ENCODE peak calls at places on chromosome 7, in four cellular contexts. G is H1, O is A549, E is HepG2. X is an unnamed sample.

GRCh38 chr7:157431173-157431950 is 94.6 kb downstream of the DNAJB6 start:
- DNase-seq in G (no peak), O (no peak), E (no peak), X (no peak)

GRCh38 chr7:69295971-69296370 is 302.3 kb upstream of the AUTS2 start:
- DNase-seq in G (no peak), O (no peak), E (no peak), X (no peak)

GRCh38 chr7:100793806-100794660 is 33.3 kb downstream of the EPHB4 start:
- DNase-seq in G (no peak), O (no peak), E (no peak), X (no peak)

GRCh38 chr7:74625446-74625845 is 32.1 kb upstream of the GTF2I start:
- DNase-seq in E (peak), O (peak), G (no peak), X (no peak)

GRCh38 chr7:74026406-74027123 is 1.4 kb upstream of the ELN start:
- DNase-seq in G (peak), E (peak), O (peak), X (no peak)

GRCh38 chr7:22427855-22428254 is 70.9 kb upstream of the RAPGEF5 start:
- DNase-seq in G (no peak), E (no peak), O (no peak), X (no peak)

GRCh38 chr7:150949971-150950491 is 28.1 kb downstream of the KCNH2 start:
- DNase-seq in E (no peak), G (no peak), O (no peak), X (no peak)

GRCh38 chr7:118699222-118699621 is 474.7 kb downstream of the ANKRD7 start:
- DNase-seq in G (no peak), O (no peak), E (no peak), X (no peak)

GRCh38 chr7:1210979-1211608 is 21.6 kb upstream of the UNCX start:
- DNase-seq in O (no peak), E (no peak), G (no peak), X (no peak)

GRCh38 chr7:150322833-150323681 is at the start of the genes ACTR3C and LRRC61:
- DNase-seq in G (peak), E (peak), O (no peak), X (no peak)

GRCh38 chr7:110446658-110447057 is 644.3 kb upstream of the LRRN3 start:
- DNase-seq in G (no peak), E (no peak), O (no peak), X (no peak)

GRCh38 chr7:7157177-7157886 is 25.0 kb upstream of the C1GALT1 start:
- DNase-seq in G (no peak), O (no peak), E (no peak), X (peak)

GRCh38 chr7:20407585-20408466 is 77.1 kb downstream of the ITGB8 start:
- DNase-seq in G (no peak), O (peak), E (no peak), X (no peak)

GRCh38 chr7:148982596-148983219 is 45.6 kb downstream of the PDIA4 start:
- DNase-seq in E (no peak), O (peak), G (no peak), X (no peak)

GRCh38 chr7:29265208-29265923 is 70.8 kb downstream of the CHN2 start:
- DNase-seq in G (no peak), O (no peak), E (no peak), X (no peak)

GRCh38 chr7:99010281-99010680 is 131.9 kb downstream of the TRRAP start:
- DNase-seq in O (no peak), E (no peak), G (no peak), X (no peak)

GRCh38 chr7:80974396-80975358 is 55.8 kb upstream of the SEMA3C start:
- DNase-seq in O (no peak), E (no peak), G (no peak), X (no peak)

GRCh38 chr7:55280031-55280454 is 85.1 kb upstream of the LANCL2 start:
- DNase-seq in G (peak), O (peak), E (peak), X (no peak)

GRCh38 chr7:30027065-30027456 is 559 bp upstream of the FKBP14 start:
- DNase-seq in G (no peak), O (peak), E (peak), X (peak)

GRCh38 chr7:108402865-108403264 is 53.4 kb downstream of the NRCAM start:
- DNase-seq in E (no peak), O (no peak), G (no peak), X (no peak)

GRCh38 chr7:131072505-131073091 is 255.1 kb upstream of the MKLN1 start:
- DNase-seq in E (no peak), G (no peak), O (peak), X (no peak)

GRCh38 chr7:130831817-130832481 is 97.9 kb upstream of the KLF14 start:
- DNase-seq in O (peak), E (peak), G (no peak), X (no peak)

DNA sequence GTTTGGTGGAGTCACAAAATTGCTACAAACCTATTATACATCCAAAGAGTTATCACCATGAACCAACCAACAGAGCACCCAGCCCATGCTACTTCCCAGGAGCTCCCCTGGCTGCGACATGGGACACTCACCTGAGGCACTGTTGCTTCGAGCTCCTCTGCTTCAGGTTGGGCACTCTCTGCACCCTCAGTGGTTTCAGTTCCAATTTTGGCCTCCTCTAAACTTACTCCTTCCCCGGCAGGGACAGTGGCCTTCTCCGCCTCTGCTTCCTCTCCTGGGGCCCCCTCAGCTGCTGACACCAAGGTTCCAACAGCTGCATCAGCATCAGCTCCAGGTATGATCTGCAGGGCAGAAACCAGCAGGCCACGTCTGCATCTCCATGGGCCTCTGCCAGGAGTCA is 120.4 kb upstream of the TARP start:
- DNase-seq in G (no peak), E (no peak), O (no peak), X (no peak)
- TF ChIP-seq MAX in G (no peak), E (no peak), O (no peak), X (no peak)

GRCh38 chr7:101843293-101844271 is 26.2 kb downstream of the CUX1 start:
- DNase-seq in G (no peak), O (no peak), E (no peak), X (no peak)

GRCh38 chr7:101841328-101841727 is 23.9 kb downstream of the CUX1 start:
- DNase-seq in G (no peak), E (no peak), O (no peak), X (no peak)

GRCh38 chr7:101846006-101846405 is 28.6 kb downstream of the CUX1 start:
- DNase-seq in O (no peak), G (no peak), E (no peak), X (no peak)

GRCh38 chr7:101848168-101848951 is 30.9 kb downstream of the CUX1 start:
- DNase-seq in O (no peak), E (no peak), G (no peak), X (no peak)

DNA sequence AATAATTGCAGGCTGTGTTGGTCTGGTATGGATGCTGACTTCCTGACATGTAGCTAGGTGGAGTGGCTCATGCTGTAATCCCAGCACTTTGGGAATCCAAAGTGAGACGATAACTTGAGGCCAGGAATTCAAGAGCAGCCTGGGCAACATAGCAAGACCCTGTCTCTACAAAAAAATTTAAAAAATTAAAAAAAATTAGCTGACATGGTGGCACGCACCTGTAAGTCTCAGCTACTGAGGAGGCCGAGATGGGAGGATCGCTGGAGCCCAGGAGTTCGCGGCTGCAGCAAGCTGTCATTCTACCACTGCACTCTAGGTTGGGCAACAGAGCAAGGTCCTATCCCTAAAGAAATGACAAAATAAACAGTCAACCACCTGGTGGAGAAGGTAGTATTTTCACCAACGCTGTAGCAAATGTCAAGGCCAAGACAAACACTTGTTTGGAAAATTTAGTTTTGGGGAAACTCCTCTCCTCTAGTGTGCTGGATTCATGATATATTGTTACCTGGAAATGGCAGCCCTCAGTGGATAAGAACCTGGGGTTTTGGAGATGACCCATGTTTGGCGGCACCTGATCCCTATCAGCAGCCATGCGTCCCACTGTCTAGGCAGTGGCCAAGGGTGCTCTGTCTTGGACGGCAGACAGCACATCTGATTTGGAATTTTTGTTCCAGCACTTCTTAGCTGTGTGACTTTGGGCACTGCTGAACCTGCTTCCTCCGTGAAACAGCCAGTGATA is 29.5 kb downstream of the CUX1 start:
- DNase-seq in E (no peak), G (no peak), O (no peak), X (no peak)
- TF ChIP-seq HDAC2 in E (no peak), G (no peak), O (no peak), X (no peak)

GRCh38 chr7:141184532-141185190 is 110.8 kb downstream of the TMEM178B start:
- DNase-seq in G (no peak), E (no peak), O (no peak), X (peak)

GRCh38 chr7:141185369-141185967 is 111.6 kb downstream of the TMEM178B start:
- DNase-seq in G (no peak), E (no peak), O (no peak), X (no peak)

GRCh38 chr7:141193066-141193465 is 119.2 kb downstream of the TMEM178B start:
- DNase-seq in O (no peak), E (no peak), G (no peak), X (no peak)

GRCh38 chr7:141190467-141190866 is 116.6 kb downstream of the TMEM178B start:
- DNase-seq in E (no peak), O (no peak), G (no peak), X (no peak)

GRCh38 chr7:141189231-141189630 is 115.4 kb downstream of the TMEM178B start:
- DNase-seq in O (no peak), E (no peak), G (no peak), X (no peak)
- TF ChIP-seq MAX in O (no peak), E (no peak), G (no peak), X (no peak)

DNA sequence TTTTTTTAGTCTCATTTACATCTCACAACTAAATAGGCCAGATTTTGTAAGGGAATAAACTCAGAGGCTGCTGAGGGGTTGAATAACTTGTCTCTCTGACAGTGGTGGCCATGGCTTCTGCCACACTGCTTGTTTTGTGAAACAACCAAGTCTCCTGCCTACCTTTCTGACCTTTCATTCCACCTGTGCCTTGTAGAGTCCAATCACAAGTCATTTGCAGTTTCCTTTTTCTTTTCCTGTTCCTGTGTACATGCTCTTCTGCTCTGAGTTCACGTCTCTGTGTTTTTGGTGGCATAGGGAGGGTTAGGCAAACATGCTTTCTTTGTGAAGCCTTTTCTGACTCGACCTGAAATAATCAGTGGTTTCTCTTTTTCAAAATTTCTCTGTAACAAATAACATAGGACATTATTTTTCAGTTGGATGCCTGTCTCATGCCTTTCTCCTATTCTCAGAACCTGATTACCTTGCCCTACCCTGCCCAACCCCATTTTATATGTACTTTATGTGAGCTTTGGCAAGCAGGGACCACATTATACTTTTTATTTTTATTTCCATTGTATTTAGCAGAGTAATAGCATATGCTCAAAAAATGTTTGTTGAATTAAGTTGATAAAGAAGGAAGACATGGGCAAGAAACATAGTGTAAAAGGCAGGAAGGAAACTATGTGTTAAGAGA is 81.7 kb downstream of the HDAC9 start:
- DNase-seq in E (no peak), O (no peak), G (no peak), X (no peak)
- TF ChIP-seq HDAC2 in E (no peak), O (no peak), G (no peak), X (no peak)

GRCh38 chr7:2225336-2225735 is 7.4 kb downstream of the MAD1L1 start:
- DNase-seq in E (no peak), G (no peak), O (no peak), X (no peak)
- TF ChIP-seq MAX in E (no peak), G (no peak), O (no peak), X (no peak)

GRCh38 chr7:137986252-137987010 is 15.5 kb downstream of the CREB3L2 start:
- DNase-seq in O (no peak), G (no peak), E (peak), X (no peak)

GRCh38 chr7:137983308-137984008 is 18.4 kb downstream of the CREB3L2 start:
- DNase-seq in E (peak), O (no peak), G (no peak), X (no peak)

GRCh38 chr7:137985253-137985896 is 16.5 kb downstream of the CREB3L2 start:
- DNase-seq in E (peak), G (no peak), O (no peak), X (peak)

GRCh38 chr7:137985897-137986251 is 16.0 kb downstream of the CREB3L2 start:
- DNase-seq in O (no peak), G (no peak), E (no peak), X (no peak)

DNA sequence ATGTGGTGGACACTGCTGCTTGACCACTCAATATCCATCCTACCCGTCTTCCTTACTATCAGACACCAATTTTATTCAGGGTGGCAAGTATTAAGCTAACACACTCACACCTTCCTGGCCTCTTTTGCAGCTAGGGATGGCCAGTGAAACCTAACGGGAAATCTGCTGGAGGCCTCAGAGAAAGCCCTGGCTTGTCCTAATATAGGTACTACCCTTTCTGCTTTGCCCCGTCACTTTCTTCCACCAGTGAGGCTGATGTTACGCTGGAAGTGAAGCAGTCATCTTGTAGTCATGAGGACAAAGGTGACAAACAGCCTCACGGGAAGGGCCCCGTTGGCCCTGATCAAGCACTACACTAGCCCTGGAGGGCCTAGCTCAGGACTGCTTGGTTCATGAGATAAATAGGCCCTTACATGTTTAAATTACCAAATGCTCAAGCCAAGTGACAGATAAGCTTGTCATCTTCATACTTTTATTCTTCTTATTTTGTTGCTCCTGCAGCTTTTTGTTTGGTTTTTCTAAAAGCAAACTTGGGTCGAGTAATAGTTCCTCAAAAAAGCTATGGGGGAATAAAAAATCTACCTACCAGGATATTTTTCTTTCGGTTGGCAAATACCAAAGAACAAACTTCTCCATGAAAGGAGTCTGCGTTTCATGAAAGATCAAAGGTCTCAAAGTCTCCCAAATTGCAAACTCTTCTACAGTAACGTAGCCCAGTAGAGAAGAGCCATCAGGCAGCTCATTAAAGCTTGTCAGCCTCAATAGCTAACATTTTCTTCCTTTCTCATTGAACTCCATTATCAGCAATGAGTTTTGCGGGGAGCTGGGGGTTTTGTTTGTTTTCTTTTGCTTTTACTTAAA is 17.5 kb downstream of the CREB3L2 start:
- DNase-seq in E (peak), O (no peak), G (no peak), X (no peak)
- TF ChIP-seq HDAC2 in E (no peak), O (no peak), G (no peak), X (no peak)

DNA sequence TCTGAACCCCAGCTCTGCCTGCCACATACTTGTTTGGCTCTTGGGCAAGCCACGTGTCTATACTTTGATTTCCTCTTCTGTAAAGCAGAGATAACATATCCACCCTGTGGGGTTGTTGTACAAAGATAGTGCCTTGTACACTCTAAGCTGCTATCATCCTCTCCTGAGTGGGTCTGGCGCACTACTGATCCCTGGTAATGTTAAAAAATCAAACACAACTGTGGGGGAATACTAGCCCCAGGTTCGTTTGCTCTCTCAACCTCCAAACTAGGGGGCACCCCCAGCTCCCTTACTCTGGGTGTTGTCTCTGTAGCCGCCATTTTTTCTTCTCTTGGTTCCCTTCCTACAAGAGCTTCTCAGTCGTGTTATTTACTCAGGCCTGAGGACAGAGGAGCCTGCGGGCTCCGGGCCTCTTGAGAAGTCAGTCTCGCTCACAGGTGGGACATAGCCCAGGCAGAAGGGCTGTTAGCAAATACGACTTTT is 1.0 kb downstream of the POLM start:
- DNase-seq in O (no peak), E (no peak), G (no peak), X (no peak)
- TF ChIP-seq MAX in O (no peak), E (no peak), G (no peak), X (no peak)

GRCh38 chr7:19143930-19144574 is 1.2 kb downstream of the FERD3L start:
- DNase-seq in E (no peak), G (no peak), O (no peak), X (no peak)
- TF ChIP-seq HDAC2 in E (no peak), G (no peak), O (no peak), X (no peak)